ENCODE peak calls at places on chromosomes 13 and 19, in four cellular contexts. One of them, this sample, is unnamed.

GRCh38 chr13:57633141-57633949 is 1.8 kb downstream of the PCDH17 start:
- DNase-seq in pancreas: peak
- DNase-seq in Calu3: no peak
- DNase-seq in RWPE1: no peak
- DNase-seq in this sample: peak

GRCh38 chr19:38544569-38545315 is 73.0 kb downstream of the MAP4K1 start:
- DNase-seq in pancreas: no peak
- DNase-seq in RWPE1: no peak
- DNase-seq in Calu3: no peak
- DNase-seq in this sample: no peak

GRCh38 chr13:105395041-105395440 is 1140.4 kb downstream of the EFNB2 start:
- DNase-seq in Calu3: no peak
- DNase-seq in pancreas: no peak
- DNase-seq in RWPE1: no peak
- DNase-seq in this sample: no peak

GRCh38 chr13:40306817-40307216 is 359.6 kb downstream of the FOXO1 start:
- DNase-seq in RWPE1: peak
- DNase-seq in Calu3: no peak
- DNase-seq in pancreas: no peak
- DNase-seq in this sample: no peak

GRCh38 chr19:49682274-49682673 is 5.2 kb downstream of the PRMT1 start:
- DNase-seq in pancreas: no peak
- DNase-seq in Calu3: no peak
- DNase-seq in RWPE1: no peak
- DNase-seq in this sample: no peak

GRCh38 chr13:29897102-29897501 is 46.7 kb upstream of the UBL3 start:
- DNase-seq in pancreas: no peak
- DNase-seq in RWPE1: no peak
- DNase-seq in Calu3: no peak
- DNase-seq in this sample: no peak

GRCh38 chr19:44764975-44765948 is 12.4 kb upstream of the CBLC start:
- DNase-seq in pancreas: no peak
- DNase-seq in Calu3: peak
- DNase-seq in RWPE1: no peak
- DNase-seq in this sample: no peak

GRCh38 chr19:48613024-48613851 is 1.6 kb downstream of the FAM83E start:
- DNase-seq in pancreas: no peak
- DNase-seq in RWPE1: no peak
- DNase-seq in Calu3: peak
- DNase-seq in this sample: no peak

GRCh38 chr19:50639121-50640112 is at the start of gene SYT3:
- DNase-seq in pancreas: peak
- DNase-seq in RWPE1: peak
- DNase-seq in Calu3: no peak
- DNase-seq in this sample: peak

GRCh38 chr19:30340724-30341595 is 31.2 kb upstream of the ZNF536 start:
- DNase-seq in Calu3: no peak
- DNase-seq in pancreas: no peak
- DNase-seq in RWPE1: no peak
- DNase-seq in this sample: no peak

GRCh38 chr13:24865158-24865557 is 101.2 kb downstream of the RNF17 start:
- DNase-seq in Calu3: no peak
- DNase-seq in RWPE1: no peak
- DNase-seq in pancreas: no peak
- DNase-seq in this sample: no peak

GRCh38 chr19:36973021-36973843 is 57.1 kb downstream of the ZNF568 start:
- DNase-seq in RWPE1: peak
- DNase-seq in pancreas: peak
- DNase-seq in Calu3: no peak
- DNase-seq in this sample: no peak

GRCh38 chr19:46714523-46715106 is 2.3 kb downstream of the PRKD2 start:
- DNase-seq in Calu3: no peak
- DNase-seq in pancreas: no peak
- DNase-seq in RWPE1: no peak
- DNase-seq in this sample: no peak

GRCh38 chr13:28438598-28439334 is 56.2 kb downstream of the FLT1 start:
- DNase-seq in Calu3: no peak
- DNase-seq in pancreas: no peak
- DNase-seq in RWPE1: no peak
- DNase-seq in this sample: no peak

GRCh38 chr19:47036233-47036651 is 12.2 kb downstream of the TMEM160 start:
- DNase-seq in RWPE1: no peak
- DNase-seq in pancreas: peak
- DNase-seq in Calu3: peak
- DNase-seq in this sample: no peak

GRCh38 chr13:45362939-45363338 is 22.0 kb upstream of the TPT1 start:
- DNase-seq in pancreas: no peak
- DNase-seq in RWPE1: no peak
- DNase-seq in Calu3: no peak
- DNase-seq in this sample: no peak

GRCh38 chr13:98626298-98626940 is 49.5 kb upstream of the STK24 start:
- DNase-seq in pancreas: no peak
- DNase-seq in RWPE1: no peak
- DNase-seq in Calu3: no peak
- DNase-seq in this sample: no peak

DNA sequence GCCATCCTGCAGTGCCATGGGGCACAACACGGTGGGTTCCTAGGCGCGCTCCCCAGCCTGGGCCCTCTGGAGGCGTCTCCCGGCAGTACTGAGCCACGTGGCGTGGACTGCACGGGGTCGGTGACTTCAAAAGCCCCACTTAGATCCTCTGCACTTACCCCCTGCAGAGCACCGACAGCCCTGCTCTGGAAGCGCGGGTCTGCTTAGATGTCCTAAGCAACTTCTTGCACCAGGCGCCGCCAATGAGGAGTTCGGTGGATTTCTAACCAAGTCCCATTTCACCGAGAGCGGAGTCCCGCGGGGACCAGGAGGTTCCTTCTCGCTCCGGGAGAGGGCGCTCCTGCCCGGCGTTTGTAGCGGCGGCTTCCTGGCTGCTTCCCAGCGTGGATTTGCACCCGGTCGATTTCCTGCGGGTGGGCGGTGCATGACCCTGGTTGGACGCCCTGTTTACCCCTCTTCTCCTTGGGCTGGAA is 25.2 kb upstream of the ZNF845 start:
- DNase-seq in RWPE1: no peak
- DNase-seq in pancreas: no peak
- DNase-seq in Calu3: no peak
- DNase-seq in this sample: no peak
- TF ChIP-seq CTCF in RWPE1: no peak
- TF ChIP-seq CTCF in pancreas: no peak
- TF ChIP-seq CTCF in Calu3: no peak
- TF ChIP-seq CTCF in this sample: peak

GRCh38 chr13:51870616-51871015 is 8.8 kb downstream of the CCDC70 start:
- DNase-seq in Calu3: no peak
- DNase-seq in pancreas: no peak
- DNase-seq in RWPE1: no peak
- DNase-seq in this sample: no peak

GRCh38 chr13:51873837-51874236 is 12.1 kb downstream of the CCDC70 start:
- DNase-seq in pancreas: no peak
- DNase-seq in Calu3: no peak
- DNase-seq in RWPE1: no peak
- DNase-seq in this sample: no peak

GRCh38 chr13:51879133-51879532 is 17.4 kb downstream of the CCDC70 start:
- DNase-seq in Calu3: no peak
- DNase-seq in RWPE1: no peak
- DNase-seq in pancreas: no peak
- DNase-seq in this sample: no peak

GRCh38 chr13:51873419-51873818 is 11.7 kb downstream of the CCDC70 start:
- DNase-seq in RWPE1: no peak
- DNase-seq in Calu3: no peak
- DNase-seq in pancreas: no peak
- DNase-seq in this sample: no peak

GRCh38 chr13:51874651-51875050 is 12.9 kb downstream of the CCDC70 start:
- DNase-seq in pancreas: no peak
- DNase-seq in RWPE1: no peak
- DNase-seq in Calu3: no peak
- DNase-seq in this sample: no peak
- TF ChIP-seq CTCF in pancreas: no peak
- TF ChIP-seq CTCF in RWPE1: no peak
- TF ChIP-seq CTCF in Calu3: no peak
- TF ChIP-seq CTCF in this sample: no peak

DNA sequence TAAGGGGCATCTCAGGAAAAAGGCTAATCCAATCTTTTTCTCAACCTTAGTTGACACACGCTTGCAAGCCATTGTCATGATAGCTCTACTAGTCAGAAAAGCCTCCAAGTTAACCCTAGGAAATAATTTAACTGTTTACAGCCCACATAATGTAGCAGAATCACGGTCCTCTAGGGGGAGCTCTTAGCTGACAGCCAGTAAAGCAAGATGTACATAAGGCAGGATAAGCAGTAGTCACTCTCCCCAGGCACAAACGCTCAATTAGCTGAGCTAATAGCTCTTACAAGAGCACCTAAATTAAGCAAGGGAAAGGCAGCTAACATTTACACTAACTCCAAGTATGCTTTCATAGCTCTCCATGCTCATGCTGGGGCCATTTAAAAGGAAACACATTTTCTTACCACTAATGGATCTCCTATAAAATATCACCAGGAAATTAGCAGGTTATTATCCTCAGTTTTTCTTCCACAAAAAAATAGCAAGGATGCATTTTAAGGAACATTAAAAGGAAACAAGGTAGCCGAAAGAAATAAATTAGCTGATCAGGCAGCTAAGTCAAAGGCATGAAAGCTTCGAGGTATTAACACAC is 33.7 kb upstream of the ZSCAN5A start:
- DNase-seq in pancreas: no peak
- DNase-seq in RWPE1: no peak
- DNase-seq in Calu3: peak
- DNase-seq in this sample: no peak
- TF ChIP-seq CTCF in pancreas: no peak
- TF ChIP-seq CTCF in RWPE1: peak
- TF ChIP-seq CTCF in Calu3: no peak
- TF ChIP-seq CTCF in this sample: no peak

GRCh38 chr13:94552095-94552494 is 43.9 kb downstream of the TGDS start:
- DNase-seq in Calu3: no peak
- DNase-seq in pancreas: no peak
- DNase-seq in RWPE1: no peak
- DNase-seq in this sample: no peak

GRCh38 chr13:94550030-94550738 is 45.8 kb downstream of the TGDS start:
- DNase-seq in Calu3: no peak
- DNase-seq in pancreas: no peak
- DNase-seq in RWPE1: peak
- DNase-seq in this sample: no peak

GRCh38 chr13:94546071-94546839 is 49.7 kb downstream of the TGDS start:
- DNase-seq in RWPE1: no peak
- DNase-seq in Calu3: no peak
- DNase-seq in pancreas: no peak
- DNase-seq in this sample: no peak

GRCh38 chr13:94549241-94550029 is 46.5 kb downstream of the TGDS start:
- DNase-seq in Calu3: peak
- DNase-seq in pancreas: peak
- DNase-seq in RWPE1: peak
- DNase-seq in this sample: peak

GRCh38 chr13:94548382-94549240 is 47.3 kb downstream of the TGDS start:
- DNase-seq in RWPE1: peak
- DNase-seq in pancreas: peak
- DNase-seq in Calu3: peak
- DNase-seq in this sample: no peak
- TF ChIP-seq CTCF in RWPE1: peak
- TF ChIP-seq CTCF in pancreas: no peak
- TF ChIP-seq CTCF in Calu3: no peak
- TF ChIP-seq CTCF in this sample: no peak

GRCh38 chr19:42111811-42112210 is 20.4 kb downstream of the POU2F2 start:
- DNase-seq in RWPE1: peak
- DNase-seq in Calu3: no peak
- DNase-seq in pancreas: no peak
- DNase-seq in this sample: no peak

GRCh38 chr19:42114412-42114811 is 17.8 kb downstream of the POU2F2 start:
- DNase-seq in pancreas: peak
- DNase-seq in Calu3: no peak
- DNase-seq in RWPE1: no peak
- DNase-seq in this sample: no peak

GRCh38 chr19:42115219-42115618 is 17.0 kb downstream of the POU2F2 start:
- DNase-seq in Calu3: no peak
- DNase-seq in RWPE1: no peak
- DNase-seq in pancreas: peak
- DNase-seq in this sample: no peak

GRCh38 chr19:42115705-42116104 is 16.5 kb downstream of the POU2F2 start:
- DNase-seq in pancreas: no peak
- DNase-seq in RWPE1: no peak
- DNase-seq in Calu3: no peak
- DNase-seq in this sample: no peak

DNA sequence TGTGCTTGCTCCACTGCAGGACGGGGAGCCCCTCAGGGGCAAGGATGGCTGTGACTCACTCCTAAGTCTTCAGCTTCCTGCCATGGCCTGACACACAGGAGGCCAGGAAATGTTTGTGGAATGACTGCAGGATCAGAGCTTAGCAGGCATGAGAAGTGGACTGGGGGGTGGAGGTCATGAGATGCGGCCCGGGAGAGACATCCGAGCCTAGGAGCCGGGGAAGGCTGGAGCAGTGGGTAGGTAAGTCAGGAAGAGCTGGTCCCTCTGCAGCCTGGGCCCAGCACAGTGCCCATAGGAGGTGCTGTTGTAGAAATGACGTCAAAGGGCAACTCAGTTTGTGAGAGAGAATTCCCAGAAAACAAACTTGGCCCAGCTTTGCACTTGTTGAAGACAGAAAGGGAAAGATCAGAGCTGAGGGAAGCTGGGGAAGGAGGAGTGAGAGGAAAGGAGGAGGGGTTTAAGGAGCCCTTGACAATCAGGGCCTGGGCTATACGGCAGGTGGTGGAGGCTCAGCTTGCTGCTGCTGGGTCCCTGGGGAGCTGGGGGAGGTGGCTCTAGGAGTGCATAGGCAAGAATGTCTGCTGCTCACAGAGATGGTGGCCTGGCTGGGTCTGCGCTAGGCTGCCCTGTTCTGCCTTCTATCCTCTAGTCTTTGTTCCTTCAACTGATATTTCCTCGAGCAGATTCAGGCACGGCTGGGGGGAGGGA is 18.5 kb downstream of the POU2F2 start:
- DNase-seq in pancreas: no peak
- DNase-seq in Calu3: peak
- DNase-seq in RWPE1: peak
- DNase-seq in this sample: no peak
- TF ChIP-seq CTCF in pancreas: no peak
- TF ChIP-seq CTCF in Calu3: no peak
- TF ChIP-seq CTCF in RWPE1: no peak
- TF ChIP-seq CTCF in this sample: no peak